ENCODE peak calls at places on chromosomes 16 and 17, in five cellular contexts. J, A, N, K and Q are unnamed samples.

GRCh38 chr16:86946396-86946795 is 368.0 kb downstream of the FOXL1 start:
- DNase-seq in J (no peak), N (peak), A (peak), K (no peak), Q (no peak)

GRCh38 chr16:49822649-49823370 is 33.1 kb downstream of the ZNF423 start:
- DNase-seq in K (no peak), A (no peak), N (no peak), J (no peak), Q (no peak)

GRCh38 chr16:80265624-80266306 is 275.0 kb upstream of the DYNLRB2 start:
- DNase-seq in N (peak), K (no peak), A (no peak), J (no peak), Q (no peak)

GRCh38 chr17:1640329-1641064 is 5.0 kb downstream of the SCARF1 start:
- DNase-seq in J (no peak), N (no peak), K (no peak), A (no peak), Q (peak)

GRCh38 chr16:30893082-30893743 is 664 bp downstream of the BCL7C start:
- DNase-seq in K (no peak), N (no peak), J (peak), A (no peak), Q (peak)

GRCh38 chr17:33118391-33118790 is 126.7 kb downstream of the SPACA3 start:
- DNase-seq in A (no peak), K (no peak), N (no peak), J (no peak), Q (no peak)

GRCh38 chr17:14289162-14289561 is 11.7 kb upstream of the HS3ST3B1 start:
- DNase-seq in K (no peak), A (no peak), J (no peak), N (no peak), Q (no peak)

GRCh38 chr17:164536-165235 is 16.8 kb downstream of the DOC2B start:
- DNase-seq in J (peak), K (no peak), A (no peak), N (peak), Q (peak)

GRCh38 chr16:80092686-80093085 is 448.1 kb upstream of the DYNLRB2 start:
- DNase-seq in K (no peak), J (no peak), N (no peak), A (no peak), Q (no peak)

GRCh38 chr16:19746561-19746960 is 28.5 kb downstream of the IQCK start:
- DNase-seq in J (no peak), N (no peak), A (no peak), K (no peak), Q (peak)
- TF ChIP-seq YY1 in J (no peak), N (no peak), A (no peak), K (no peak), Q (no peak)

GRCh38 chr16:12833939-12834338 is 30.3 kb upstream of the CPPED1 start:
- DNase-seq in A (peak), K (no peak), J (peak), N (peak), Q (peak)
- TF ChIP-seq RFX5 in A (no peak), K (no peak), J (no peak), N (no peak), Q (no peak)

GRCh38 chr17:73098919-73099318 is 6.4 kb upstream of the SLC39A11 start:
- DNase-seq in N (no peak), K (no peak), A (no peak), J (no peak), Q (no peak)

GRCh38 chr17:73100363-73100762 is 7.9 kb upstream of the SLC39A11 start:
- DNase-seq in N (no peak), J (no peak), K (no peak), A (no peak), Q (no peak)

GRCh38 chr17:73099504-73099903 is 7.0 kb upstream of the SLC39A11 start:
- DNase-seq in A (no peak), K (no peak), J (no peak), N (no peak), Q (no peak)

GRCh38 chr17:73096201-73096600 is 3.7 kb upstream of the SLC39A11 start:
- DNase-seq in A (no peak), N (no peak), K (no peak), J (no peak), Q (no peak)

DNA sequence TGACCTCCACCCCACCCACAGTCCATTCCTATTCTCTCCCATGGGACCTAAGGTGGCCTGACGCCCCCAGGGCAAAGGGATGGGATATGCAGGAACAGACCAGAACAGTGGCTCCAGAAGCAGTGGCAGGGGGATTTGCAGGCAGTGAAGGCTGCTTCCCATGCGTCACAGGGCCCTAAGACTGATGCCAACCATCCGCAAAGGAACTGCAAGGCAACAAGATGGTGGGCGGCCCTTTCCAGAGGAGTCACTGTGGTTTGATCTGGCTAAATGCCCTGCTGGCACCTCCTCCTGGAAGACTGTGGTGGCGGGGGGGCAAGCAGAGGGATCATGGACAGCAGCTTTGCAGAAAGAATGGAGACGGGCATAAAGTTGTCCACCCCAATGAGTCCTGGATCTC is 4.4 kb upstream of the SLC39A11 start:
- DNase-seq in N (no peak), K (no peak), J (no peak), A (no peak), Q (no peak)
- TF ChIP-seq YY1 in N (no peak), K (no peak), J (no peak), A (no peak), Q (no peak)

DNA sequence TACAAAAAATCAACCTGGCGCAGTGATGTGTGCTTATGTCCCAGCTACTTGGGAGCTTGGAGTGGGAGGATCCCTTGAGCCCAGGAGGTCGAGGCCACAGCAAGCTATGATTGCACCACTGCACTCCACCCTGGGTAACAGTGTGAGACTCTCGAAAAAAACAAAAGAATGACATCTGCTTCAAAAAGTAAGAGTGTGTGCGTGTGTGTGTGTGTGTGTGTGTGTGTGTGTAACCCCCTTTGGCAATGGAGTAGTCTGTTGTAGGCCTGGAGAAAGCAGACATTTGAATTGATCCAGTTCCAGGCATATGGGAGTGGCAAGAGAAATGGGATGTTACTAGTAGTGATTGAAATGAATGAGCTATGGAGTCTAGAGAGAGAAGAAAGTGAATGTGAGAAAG is 9.9 kb downstream of the CASC3 start:
- DNase-seq in A (no peak), K (no peak), J (no peak), N (no peak), Q (no peak)
- TF ChIP-seq RFX5 in A (no peak), K (no peak), J (no peak), N (no peak), Q (no peak)

GRCh38 chr16:77437859-77438258 is 3.0 kb upstream of the ADAMTS18 start:
- DNase-seq in A (no peak), K (no peak), J (no peak), N (no peak), Q (no peak)
- TF ChIP-seq YY1 in A (no peak), K (no peak), J (no peak), N (no peak), Q (no peak)

GRCh38 chr16:85490971-85491771 is 122.0 kb upstream of the GSE1 start:
- DNase-seq in N (peak), A (no peak), J (peak), K (no peak), Q (no peak)

GRCh38 chr16:85494315-85494714 is 118.8 kb upstream of the GSE1 start:
- DNase-seq in A (no peak), K (no peak), N (no peak), J (no peak), Q (no peak)

GRCh38 chr16:85490407-85490806 is 122.7 kb upstream of the GSE1 start:
- DNase-seq in N (no peak), A (no peak), J (no peak), K (no peak), Q (no peak)

GRCh38 chr16:85492617-85492957 is 120.5 kb upstream of the GSE1 start:
- DNase-seq in J (no peak), N (no peak), A (no peak), K (no peak), Q (no peak)

DNA sequence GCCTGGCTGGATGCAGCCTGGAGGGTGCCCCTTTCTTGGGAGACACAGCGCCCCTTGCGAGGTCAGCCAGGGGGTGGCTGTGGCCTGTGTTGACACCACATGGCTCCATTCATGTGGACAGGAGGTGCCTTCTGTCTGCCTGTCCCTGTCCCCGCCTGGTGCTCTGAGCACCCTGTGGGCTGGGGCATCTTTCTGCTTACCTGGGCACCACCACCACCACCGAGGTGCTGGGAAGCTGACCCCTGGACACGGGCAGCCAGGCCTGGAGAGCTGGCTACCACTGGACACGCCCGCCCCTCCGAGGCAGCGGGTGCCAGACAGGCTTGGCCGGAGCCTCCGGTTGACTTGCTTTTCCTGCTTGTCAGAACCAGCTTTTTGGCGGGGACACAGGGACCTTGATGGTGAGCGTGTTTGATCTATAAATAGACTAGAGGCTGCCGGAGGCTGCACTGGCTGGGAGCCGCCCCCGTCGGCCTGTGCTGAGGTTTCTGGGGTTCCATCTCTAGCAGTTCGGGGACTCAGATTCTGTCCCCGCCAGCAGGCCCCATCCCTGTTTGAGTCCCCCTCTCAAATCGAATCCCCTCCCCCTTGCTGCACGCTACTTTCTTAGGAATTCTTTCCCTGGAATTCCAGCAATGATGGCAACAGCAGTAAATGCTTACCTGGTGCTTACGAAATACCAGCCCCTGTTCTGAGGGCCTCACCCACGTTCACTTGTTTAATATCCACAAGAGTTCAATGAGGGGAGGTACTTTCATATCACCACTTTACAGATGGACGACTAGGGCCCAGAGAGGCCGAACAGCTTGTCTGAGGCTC is 121.1 kb upstream of the GSE1 start:
- DNase-seq in K (no peak), N (peak), J (no peak), A (no peak), Q (no peak)
- TF ChIP-seq RFX5 in K (no peak), N (no peak), J (no peak), A (no peak), Q (no peak)

GRCh38 chr17:50209472-50210248 is 8.2 kb upstream of the COL1A1 start:
- DNase-seq in N (no peak), A (no peak), K (no peak), J (peak), Q (peak)

GRCh38 chr17:50209133-50209471 is 7.7 kb upstream of the COL1A1 start:
- DNase-seq in K (no peak), N (no peak), A (no peak), J (no peak), Q (no peak)

GRCh38 chr17:50211249-50212120 is 10.1 kb upstream of the COL1A1 start:
- DNase-seq in A (no peak), J (no peak), K (no peak), N (no peak), Q (peak)

GRCh38 chr17:50212121-50212843 is 10.9 kb upstream of the COL1A1 start:
- DNase-seq in A (no peak), K (no peak), J (peak), N (no peak), Q (peak)

DNA sequence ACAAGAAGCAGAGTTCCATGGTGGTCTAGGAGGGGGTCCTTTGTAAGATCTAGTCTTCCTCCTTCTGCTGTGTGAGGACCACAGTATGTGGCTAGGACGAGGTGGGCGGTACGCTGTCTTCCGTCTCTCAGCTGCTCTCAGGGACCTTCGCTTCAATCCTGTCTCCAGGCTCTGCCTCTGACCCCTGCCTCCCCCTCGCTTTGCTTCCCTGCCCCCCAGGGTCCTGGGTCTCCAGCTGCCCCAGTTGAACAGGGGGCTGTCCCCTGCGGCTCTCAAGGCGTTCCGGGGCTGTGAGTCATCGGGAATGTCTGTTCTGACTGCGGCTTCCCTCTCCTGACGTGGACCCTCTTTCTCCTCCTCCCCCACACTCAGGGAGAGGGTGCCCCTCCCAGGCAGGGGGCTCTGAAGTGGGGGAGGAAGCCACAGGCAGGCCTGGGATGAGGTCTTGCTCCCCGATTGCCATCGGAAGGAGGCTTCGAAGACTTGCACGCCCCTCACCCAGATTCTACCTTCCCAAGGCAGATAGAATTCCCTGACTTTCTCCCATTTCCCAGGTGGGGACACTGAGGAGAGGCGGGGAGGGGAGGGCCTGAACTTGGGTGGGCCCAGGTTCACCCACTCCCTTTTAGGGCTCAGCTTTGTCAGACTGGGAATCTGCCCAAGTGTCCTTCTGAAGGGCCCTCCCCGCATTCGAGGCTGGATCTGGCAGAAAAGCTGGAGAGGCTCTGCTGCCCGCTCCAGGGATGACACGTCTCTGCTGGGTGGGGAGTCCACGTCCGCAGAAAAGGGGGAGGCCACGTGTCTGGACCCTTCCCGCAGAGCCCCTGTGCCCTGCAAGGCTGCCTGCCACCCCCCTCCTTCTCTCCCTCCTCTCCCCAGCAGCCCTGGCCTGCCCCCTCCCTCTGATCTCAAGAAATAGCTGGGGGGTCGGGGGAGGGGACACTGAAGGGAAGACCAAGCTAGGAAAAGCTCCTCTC is 9.1 kb upstream of the COL1A1 start:
- DNase-seq in J (peak), N (peak), K (no peak), A (peak), Q (peak)
- TF ChIP-seq YY1 in J (no peak), N (no peak), K (no peak), A (no peak), Q (peak)

DNA sequence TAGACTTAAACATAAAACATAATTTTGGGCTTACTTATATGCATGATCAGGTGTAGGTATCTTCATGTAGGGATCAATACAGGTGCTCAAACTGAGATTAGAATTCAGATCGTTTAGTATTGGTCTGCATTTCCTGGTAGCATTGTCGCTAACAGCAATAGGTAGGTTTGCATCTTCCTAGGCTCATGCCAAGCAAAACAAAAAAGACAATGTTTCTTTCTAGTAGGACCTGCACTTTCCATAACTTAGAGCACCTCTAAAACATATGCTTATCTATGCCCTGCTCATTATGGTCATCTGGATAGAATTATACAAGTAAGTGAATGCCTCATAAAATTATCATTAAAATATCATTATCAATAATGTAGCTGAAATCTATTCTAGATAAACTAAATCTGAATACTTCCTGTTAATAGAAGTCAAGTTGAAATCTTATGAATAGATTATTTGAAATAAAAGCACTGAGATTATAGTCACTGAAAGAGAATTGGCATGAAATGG is 26.7 kb downstream of the PCTP start:
- DNase-seq in N (no peak), A (no peak), J (no peak), K (no peak), Q (no peak)
- TF ChIP-seq RFX5 in N (no peak), A (no peak), J (no peak), K (no peak), Q (no peak)